ENCODE peak calls at places on chromosomes 4 and X, in six cellular contexts. B is GM13976, I is endothelial cell of umbilical vein, V is GM23338, R is AG04449, K is glutamatergic neuron. X is an unnamed sample.
A peak's percentile ranks its signal among the peaks of the same experiment; 100 is the strongest.

GRCh38 chr4:137125011-137125410 is 407.3 kb downstream of the PCDH18 start:
- DNase-seq in B (no peak), I (no peak), V (no peak), R (peak; percentile 17), K (no peak), X (peak; percentile 13)

GRCh38 chr4:138405439-138405838 is 163.3 kb upstream of the SLC7A11 start:
- DNase-seq in B (peak; percentile 11), I (peak; percentile 9), V (no peak), R (no peak), K (no peak), X (no peak)

GRCh38 chr4:30718889-30719252 is 1.3 kb upstream of the PCDH7 start:
- DNase-seq in B (peak; percentile 33), I (peak; percentile 60), V (peak; percentile 48), R (no peak), K (no peak), X (no peak)

GRCh38 chr4:86032476-86033022 is 327.3 kb downstream of the MAPK10 start:
- DNase-seq in B (no peak), I (no peak), V (no peak), R (peak; percentile 86), K (no peak), X (peak; percentile 35)

GRCh38 chrX:153963546-153963945 is 8.1 kb downstream of the HCFC1 start:
- DNase-seq in B (no peak), I (no peak), V (no peak), R (no peak), K (no peak), X (no peak)

GRCh38 chr4:173521474-173522159 is 8.4 kb downstream of the HAND2 start:
- DNase-seq in B (peak; percentile 29), I (no peak), V (peak; percentile 35), R (no peak), K (peak; percentile 40), X (peak; percentile 83)

GRCh38 chr4:77854431-77855111 is 8.1 kb upstream of the MRPL1 start:
- DNase-seq in B (no peak), I (peak; percentile 87), V (no peak), R (no peak), K (no peak), X (no peak)

GRCh38 chr4:25283948-25284347 is 28.6 kb upstream of the ZCCHC4 start:
- DNase-seq in B (no peak), I (no peak), V (no peak), R (no peak), K (no peak), X (no peak)

GRCh38 chr4:89254847-89255246 is 52.8 kb downstream of the GPRIN3 start:
- DNase-seq in B (peak; percentile 40), I (peak; percentile 29), V (peak; percentile 70), R (no peak), K (peak; percentile 40), X (peak; percentile 12)

GRCh38 chr4:41939016-41939623 is 3.9 kb downstream of the TMEM33 start:
- DNase-seq in B (no peak), I (no peak), V (peak; percentile 9), R (no peak), K (no peak), X (no peak)

GRCh38 chrX:84363674-84364073 is 138.6 kb downstream of the HDX start:
- DNase-seq in B (no peak), I (peak; percentile 28), V (peak; percentile 25), R (no peak), K (no peak), X (no peak)

GRCh38 chr4:184343400-184344177 is 125.9 kb upstream of the ENPP6 start:
- DNase-seq in B (peak; percentile 45), I (peak; percentile 87), V (peak; percentile 95), R (no peak), K (peak; percentile 65), X (peak; percentile 83)

GRCh38 chrX:54411732-54412131 is 28.5 kb upstream of the TSR2 start:
- DNase-seq in B (no peak), I (no peak), V (no peak), R (no peak), K (no peak), X (no peak)

GRCh38 chrX:9882669-9883446 is 84.3 kb upstream of the CLDN34 start:
- DNase-seq in B (no peak), I (peak; percentile 91), V (no peak), R (no peak), K (no peak), X (no peak)

GRCh38 chr4:86660407-86660806 is 66.3 kb downstream of the PTPN13 start:
- DNase-seq in B (no peak), I (no peak), V (no peak), R (no peak), K (no peak), X (no peak)

GRCh38 chr4:63742882-63743281 is 666.4 kb downstream of the TECRL start:
- DNase-seq in B (no peak), I (no peak), V (no peak), R (no peak), K (no peak), X (no peak)

GRCh38 chrX:152817082-152817744 is 13.3 kb downstream of the CETN2 start:
- DNase-seq in B (no peak), I (peak; percentile 44), V (peak; percentile 53), R (no peak), K (peak; percentile 43), X (peak; percentile 53)

GRCh38 chr4:7763788-7764187 is 175.9 kb downstream of the AFAP1 start:
- DNase-seq in B (no peak), I (peak; percentile 21), V (no peak), R (no peak), K (no peak), X (no peak)

GRCh38 chr4:164977243-164978164 is at the start of gene TRIM61:
- DNase-seq in B (peak; percentile 83), I (no peak), V (no peak), R (no peak), K (no peak), X (peak; percentile 89)

GRCh38 chr4:106080376-106080775 is 185.1 kb downstream of the NPNT start:
- DNase-seq in B (no peak), I (no peak), V (no peak), R (no peak), K (no peak), X (no peak)

GRCh38 chr4:13765535-13765934 is 138.0 kb upstream of the BOD1L1 start:
- DNase-seq in B (no peak), I (no peak), V (no peak), R (no peak), K (no peak), X (no peak)

GRCh38 chr4:56909083-56909981 is 1.6 kb downstream of the REST start:
- DNase-seq in B (peak; percentile 67), I (peak; percentile 64), V (peak; percentile 81), R (no peak), K (peak; percentile 40), X (no peak)

GRCh38 chrX:103614999-103615398 is 7.2 kb downstream of the TCEAL3 start:
- DNase-seq in B (no peak), I (no peak), V (no peak), R (no peak), K (no peak), X (no peak)

GRCh38 chrX:153777261-153778090 is 3.4 kb upstream of the SRPK3 start:
- DNase-seq in B (no peak), I (no peak), V (no peak), R (no peak), K (no peak), X (peak; percentile 2)

GRCh38 chr4:39883645-39884044 is 94.1 kb downstream of the PDS5A start:
- DNase-seq in B (no peak), I (no peak), V (no peak), R (no peak), K (no peak), X (no peak)

GRCh38 chrX:129043138-129043537 is 480.2 kb downstream of the SMARCA1 start:
- DNase-seq in B (no peak), I (no peak), V (no peak), R (no peak), K (no peak), X (no peak)

GRCh38 chrX:72274526-72274925 is 2.5 kb downstream of the RPS4X start:
- DNase-seq in B (no peak), I (no peak), V (no peak), R (no peak), K (no peak), X (no peak)

GRCh38 chr4:35723973-35724372 is 520.3 kb downstream of the ARAP2 start:
- DNase-seq in B (no peak), I (no peak), V (no peak), R (no peak), K (no peak), X (no peak)

GRCh38 chr4:35730414-35730813 is 513.9 kb downstream of the ARAP2 start:
- DNase-seq in B (no peak), I (no peak), V (no peak), R (no peak), K (no peak), X (no peak)

DNA sequence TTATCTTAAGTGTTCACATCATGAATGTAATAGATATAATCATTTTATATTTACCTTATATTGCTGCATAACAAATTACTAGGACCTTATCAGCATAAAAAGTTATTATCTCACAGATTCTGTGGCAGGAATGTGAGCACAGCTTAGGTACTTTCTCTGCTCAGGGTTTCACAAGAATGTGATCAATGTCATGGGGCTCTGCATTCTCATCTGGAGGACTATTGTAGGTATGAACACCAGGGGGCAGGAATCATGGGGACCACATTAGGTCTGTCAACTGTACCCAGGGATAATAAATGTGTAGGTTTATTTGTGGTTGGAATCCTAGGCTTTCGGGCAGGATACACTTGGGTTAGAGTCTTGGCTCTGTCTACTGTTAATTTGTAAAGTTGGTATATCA is 519.2 kb downstream of the ARAP2 start:
- DNase-seq in B (no peak), I (no peak), V (peak; percentile 77), R (no peak), K (no peak), X (no peak)
- TF ChIP-seq CTCF in B (no peak), I (no peak), V (peak; percentile 63), R (no peak), K (peak; percentile 12), X (peak; percentile 21)

GRCh38 chr4:139609647-139610046 is 53.6 kb upstream of the SETD7 start:
- DNase-seq in B (no peak), I (peak; percentile 37), V (no peak), R (no peak), K (no peak), X (no peak)
- TF ChIP-seq CTCF in B (no peak), I (no peak), V (no peak), R (no peak), K (no peak), X (no peak)

GRCh38 chr4:5553801-5554200 is 154.6 kb downstream of the EVC2 start:
- DNase-seq in B (no peak), I (peak; percentile 21), V (no peak), R (no peak), K (no peak), X (no peak)

GRCh38 chr4:5558502-5558901 is 149.9 kb downstream of the EVC2 start:
- DNase-seq in B (no peak), I (no peak), V (no peak), R (no peak), K (no peak), X (no peak)

DNA sequence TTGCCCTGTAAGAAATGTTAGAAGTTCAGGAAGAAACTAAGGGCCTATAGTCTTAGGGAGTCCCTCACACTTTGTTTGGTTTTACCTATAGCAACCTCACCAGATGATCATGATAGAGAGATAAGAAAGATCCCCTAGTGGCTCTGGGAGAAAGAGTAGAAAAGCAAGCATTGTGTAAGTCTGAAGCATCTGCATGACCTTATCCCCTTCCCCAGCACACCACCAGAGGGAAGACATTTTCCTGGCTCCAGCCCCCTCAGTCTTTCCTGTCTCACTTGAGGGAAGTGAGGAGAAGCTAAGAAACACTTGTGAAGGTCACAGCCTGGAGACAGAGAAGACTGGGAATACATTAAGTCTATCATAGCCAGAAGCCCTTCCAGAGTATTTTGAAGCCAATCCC is 154.0 kb downstream of the EVC2 start:
- DNase-seq in B (no peak), I (peak; percentile 6), V (peak; percentile 38), R (no peak), K (no peak), X (no peak)
- TF ChIP-seq CTCF in B (no peak), I (no peak), V (peak; percentile 30), R (no peak), K (no peak), X (no peak)

GRCh38 chrX:12567857-12568256 is 223.4 kb upstream of the PRPS2 start:
- DNase-seq in B (no peak), I (peak; percentile 9), V (peak; percentile 15), R (no peak), K (no peak), X (no peak)
- TF ChIP-seq CTCF in B (peak; percentile 45), I (peak; percentile 41), V (peak; percentile 64), R (peak; percentile 44), K (peak; percentile 47), X (peak; percentile 63)

X was measured in BE2C.